ENCODE peak calls at places on chromosomes 13 and 19, in nine cellular contexts. C is amygdala; I is breast epithelium; J is Calu3; F is AG09319; X is activated T-cell treated with anti-CD3 and anti-CD28 coated beads, Interleukin-2, amount 50 U/mL, for 72 hours; K is ascending aorta; Y is dermis blood vessel endothelial cell; O is HCEC 1CT. N is an unnamed sample.

GRCh38 chr19:12545267-12545666 is 6.0 kb downstream of the ZNF564 start:
- DNase-seq in C (no peak), I (no peak), J (no peak), F (no peak), X (no peak), K (no peak), Y (no peak), O (no peak), N (no peak)

GRCh38 chr19:575527-576506 is 3.4 kb downstream of the BSG start:
- DNase-seq in C (no peak), I (no peak), J (no peak), F (no peak), X (no peak), K (no peak), Y (peak; percentile 77), O (peak; percentile 64), N (no peak)

GRCh38 chr19:45615795-45616708 is 14.0 kb upstream of the GPR4 start:
- DNase-seq in C (no peak), I (peak; percentile 68), J (peak; percentile 82), F (no peak), X (peak; percentile 86), K (peak; percentile 15), Y (peak; percentile 99), O (peak; percentile 74), N (peak; percentile 91)

GRCh38 chr19:511101-511841 is 4.0 kb downstream of the TPGS1 start:
- DNase-seq in C (no peak), I (no peak), J (no peak), F (no peak), X (peak; percentile 78), K (no peak), Y (peak; percentile 89), O (no peak), N (no peak)

GRCh38 chr13:75416327-75417005 is 65.5 kb downstream of the TBC1D4 start:
- DNase-seq in C (no peak), I (no peak), J (no peak), F (no peak), X (no peak), K (no peak), Y (no peak), O (no peak), N (no peak)

GRCh38 chr13:100633461-100633860 is 41.1 kb downstream of the TMTC4 start:
- DNase-seq in C (no peak), I (no peak), J (no peak), F (peak; percentile 65), X (no peak), K (no peak), Y (no peak), O (peak; percentile 94), N (no peak)

GRCh38 chr13:95641961-95642621 is 2.4 kb downstream of the DZIP1 start:
- DNase-seq in C (no peak), I (no peak), J (no peak), F (no peak), X (no peak), K (no peak), Y (peak; percentile 66), O (peak; percentile 39), N (no peak)

GRCh38 chr19:12648088-12648487 is 18.5 kb downstream of the MAN2B1 start:
- DNase-seq in C (no peak), I (no peak), J (no peak), F (no peak), X (no peak), K (no peak), Y (peak; percentile 38), O (no peak), N (no peak)

GRCh38 chr19:40237791-40238190 is 11.3 kb upstream of the CCNP start:
- DNase-seq in C (no peak), I (no peak), J (no peak), F (no peak), X (no peak), K (no peak), Y (no peak), O (no peak), N (no peak)

GRCh38 chr13:112174476-112175110 is 107.6 kb downstream of the SOX1 start:
- DNase-seq in C (no peak), I (no peak), J (no peak), F (no peak), X (no peak), K (no peak), Y (no peak), O (no peak), N (peak; percentile 72)

GRCh38 chr19:13099073-13099999 is 3.3 kb downstream of the LYL1 start:
- DNase-seq in C (no peak), I (no peak), J (peak; percentile 29), F (no peak), X (peak; percentile 89), K (no peak), Y (peak; percentile 88), O (no peak), N (no peak)

GRCh38 chr19:18119243-18120105 is 21.9 kb downstream of the MAST3 start:
- DNase-seq in C (no peak), I (no peak), J (no peak), F (no peak), X (peak; percentile 66), K (no peak), Y (no peak), O (no peak), N (no peak)

GRCh38 chr13:26017932-26018690 is 33.7 kb downstream of the SHISA2 start:
- DNase-seq in C (no peak), I (no peak), J (no peak), F (no peak), X (no peak), K (no peak), Y (peak; percentile 55), O (no peak), N (no peak)

GRCh38 chr13:110036060-110036459 is 249.7 kb upstream of the IRS2 start:
- DNase-seq in C (no peak), I (no peak), J (no peak), F (no peak), X (no peak), K (no peak), Y (no peak), O (no peak), N (no peak)

GRCh38 chr19:14149509-14149994 is 13.2 kb upstream of the ASF1B start:
- DNase-seq in C (no peak), I (peak; percentile 67), J (no peak), F (no peak), X (peak; percentile 40), K (no peak), Y (peak; percentile 59), O (no peak), N (peak; percentile 70)

GRCh38 chr13:113404723-113405471 is 41.0 kb upstream of the GRTP1 start:
- DNase-seq in C (no peak), I (no peak), J (no peak), F (no peak), X (no peak), K (no peak), Y (no peak), O (no peak), N (peak; percentile 82)

GRCh38 chr19:10289836-10290438 is at the start of gene ICAM5:
- DNase-seq in C (no peak), I (no peak), J (no peak), F (no peak), X (peak; percentile 58), K (no peak), Y (no peak), O (peak; percentile 43), N (peak; percentile 85)

GRCh38 chr19:7706188-7706530 is 4.2 kb upstream of the FCER2 start:
- DNase-seq in C (no peak), I (no peak), J (no peak), F (no peak), X (no peak), K (no peak), Y (no peak), O (no peak), N (no peak)

GRCh38 chr13:99316657-99317244 is 9.6 kb upstream of the GPR183 start:
- DNase-seq in C (no peak), I (no peak), J (no peak), F (no peak), X (no peak), K (no peak), Y (peak; percentile 25), O (peak; percentile 39), N (no peak)

GRCh38 chr19:33143897-33144405 is 12.0 kb downstream of the WDR88 start:
- DNase-seq in C (no peak), I (peak; percentile 63), J (peak; percentile 71), F (no peak), X (peak; percentile 61), K (no peak), Y (peak; percentile 74), O (peak; percentile 43), N (peak; percentile 50)

GRCh38 chr19:20039203-20039723 is at the start of gene ZNF682:
- DNase-seq in C (peak; percentile 66), I (peak; percentile 98), J (peak; percentile 75), F (peak; percentile 84), X (peak; percentile 97), K (peak; percentile 89), Y (peak; percentile 96), O (peak; percentile 45), N (peak; percentile 96)

GRCh38 chr13:102055116-102055515 is 346.7 kb downstream of the FGF14 start:
- DNase-seq in C (no peak), I (no peak), J (no peak), F (no peak), X (no peak), K (no peak), Y (no peak), O (no peak), N (no peak)

GRCh38 chr19:13060233-13060963 is 42.3 kb downstream of the LYL1 start:
- DNase-seq in C (no peak), I (no peak), J (peak; percentile 45), F (no peak), X (no peak), K (no peak), Y (no peak), O (peak; percentile 66), N (no peak)

GRCh38 chr13:27969073-27969865 is at the start of gene CDX2:
- DNase-seq in C (no peak), I (no peak), J (no peak), F (no peak), X (no peak), K (no peak), Y (no peak), O (no peak), N (no peak)

GRCh38 chr13:105774739-105775460 is 760.6 kb downstream of the EFNB2 start:
- DNase-seq in C (no peak), I (no peak), J (peak; percentile 33), F (no peak), X (no peak), K (no peak), Y (no peak), O (no peak), N (no peak)

GRCh38 chr19:49847731-49848696 is 2.9 kb upstream of the PTOV1 start:
- DNase-seq in C (no peak), I (no peak), J (peak; percentile 47), F (no peak), X (no peak), K (no peak), Y (peak; percentile 47), O (peak; percentile 87), N (no peak)

GRCh38 chr13:23923031-23923430 is 25.7 kb upstream of the C1QTNF9B start:
- DNase-seq in C (no peak), I (no peak), J (no peak), F (no peak), X (no peak), K (no peak), Y (no peak), O (no peak), N (no peak)

GRCh38 chr19:46573679-46574522 is 27.2 kb upstream of the CALM3 start:
- DNase-seq in C (no peak), I (no peak), J (no peak), F (no peak), X (no peak), K (no peak), Y (no peak), O (no peak), N (no peak)

N was measured in lower leg skin.